ENCODE peak calls at places on chromosomes 3 and 15, in four cellular contexts. P is HCT116, I is Peyer's patch, N is suprapubic skin. L is an unnamed sample.

GRCh38 chr15:90192961-90193786 is 8.0 kb upstream of the SEMA4B start:
- DNase-seq in P (no peak), N (no peak), I (no peak), L (peak; percentile 66)

GRCh38 chr15:29656636-29657475 is 165.4 kb downstream of the TJP1 start:
- DNase-seq in I (no peak), P (peak; percentile 74), N (peak; percentile 35), L (no peak)

GRCh38 chr3:121989943-121990342 is 32.1 kb downstream of the ILDR1 start:
- DNase-seq in I (no peak), P (no peak), N (no peak), L (no peak)

GRCh38 chr3:138439646-138440045 is 5.2 kb downstream of the ESYT3 start:
- DNase-seq in I (no peak), P (no peak), N (no peak), L (no peak)

GRCh38 chr15:63221346-63221745 is 31.9 kb downstream of the RAB8B start:
- DNase-seq in N (no peak), I (no peak), P (no peak), L (no peak)

GRCh38 chr3:128875556-128876120 is 3.8 kb upstream of the ACAD9 start:
- DNase-seq in I (peak; percentile 27), N (no peak), P (no peak), L (peak; percentile 78)

GRCh38 chr3:12948371-12948770 is 107.0 kb upstream of the RPL32 start:
- DNase-seq in N (no peak), I (no peak), P (no peak), L (no peak)

GRCh38 chr15:90101130-90101968 is 919 bp downstream of the IDH2 start:
- DNase-seq in N (no peak), P (no peak), I (peak; percentile 59), L (peak; percentile 91)

GRCh38 chr15:82183121-82184031 is 79.2 kb downstream of the EFL1 start:
- DNase-seq in N (no peak), I (no peak), P (no peak), L (no peak)

GRCh38 chr15:55221090-55222011 is 24.6 kb upstream of the RSL24D1 start:
- DNase-seq in I (no peak), P (no peak), N (no peak), L (no peak)

GRCh38 chr3:89606151-89606550 is 498.7 kb downstream of the EPHA3 start:
- DNase-seq in I (no peak), N (no peak), P (no peak), L (no peak)

GRCh38 chr3:173066044-173066679 is 74.9 kb downstream of the SPATA16 start:
- DNase-seq in I (no peak), P (no peak), N (no peak), L (no peak)

GRCh38 chr15:74202461-74203401 is at the start of gene STRA6:
- DNase-seq in P (no peak), N (no peak), I (no peak), L (no peak)
- TF ChIP-seq POLR2A in P (peak; percentile 26), N (no peak), I (no peak), L (no peak)

GRCh38 chr15:74778599-74778970 is 3.3 kb upstream of the CSK start:
- DNase-seq in N (no peak), I (no peak), P (no peak), L (no peak)

GRCh38 chr15:74775132-74775562 is 6.7 kb upstream of the CSK start:
- DNase-seq in N (no peak), P (no peak), I (peak; percentile 75), L (peak; percentile 77)

GRCh38 chr15:74777769-74778598 is 3.9 kb upstream of the CSK start:
- DNase-seq in I (no peak), N (no peak), P (no peak), L (peak; percentile 79)

GRCh38 chr15:74775894-74776293 is 6.0 kb upstream of the CSK start:
- DNase-seq in P (no peak), N (no peak), I (no peak), L (no peak)

DNA sequence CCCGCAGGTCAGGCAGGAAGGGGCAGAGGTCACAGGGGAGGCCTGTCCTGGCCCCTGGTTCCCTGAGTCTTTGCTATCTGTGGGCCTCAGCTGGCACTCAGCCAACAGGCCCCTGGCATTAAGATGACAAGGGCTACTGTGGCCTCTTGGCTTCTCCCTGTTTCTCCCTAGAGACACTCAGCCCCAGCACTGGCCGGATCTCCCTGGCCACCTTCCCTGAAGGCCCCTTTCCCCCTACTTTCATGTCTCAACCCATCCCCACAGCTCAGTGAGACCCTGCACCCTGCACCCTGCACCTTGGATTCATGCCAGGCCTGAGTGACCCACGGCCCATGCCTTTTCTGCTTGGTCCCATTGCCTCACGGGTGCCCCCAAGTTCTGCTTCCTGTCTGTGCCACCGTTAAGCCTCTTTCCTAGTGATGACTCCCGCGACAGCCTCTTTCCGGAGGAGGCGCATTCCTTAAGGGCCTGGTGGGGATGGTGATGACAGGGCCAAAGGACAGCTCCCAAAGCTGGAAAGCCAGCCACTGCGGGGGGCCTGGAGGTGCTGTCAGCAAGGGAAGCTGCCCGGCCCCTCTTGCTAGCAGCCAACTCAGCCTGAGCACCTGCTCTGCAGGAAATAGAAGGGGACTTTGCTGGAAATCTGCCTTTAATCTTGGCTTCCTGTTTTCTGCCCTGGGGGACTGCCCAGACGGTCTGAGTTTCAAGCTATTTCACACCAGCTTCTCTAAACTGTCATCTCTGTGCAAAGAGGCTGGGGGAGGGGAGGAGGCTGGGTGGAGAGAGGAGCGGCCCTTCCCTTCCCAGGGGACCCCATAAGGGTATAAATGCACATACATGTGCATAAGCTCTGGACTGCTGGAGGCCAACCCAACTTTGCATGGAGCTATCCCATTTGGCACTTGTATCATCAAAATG is 4.8 kb upstream of the CSK start:
- DNase-seq in I (peak; percentile 84), P (no peak), N (no peak), L (peak; percentile 90)
- TF ChIP-seq POLR2A in I (no peak), P (no peak), N (no peak), L (no peak)

DNA sequence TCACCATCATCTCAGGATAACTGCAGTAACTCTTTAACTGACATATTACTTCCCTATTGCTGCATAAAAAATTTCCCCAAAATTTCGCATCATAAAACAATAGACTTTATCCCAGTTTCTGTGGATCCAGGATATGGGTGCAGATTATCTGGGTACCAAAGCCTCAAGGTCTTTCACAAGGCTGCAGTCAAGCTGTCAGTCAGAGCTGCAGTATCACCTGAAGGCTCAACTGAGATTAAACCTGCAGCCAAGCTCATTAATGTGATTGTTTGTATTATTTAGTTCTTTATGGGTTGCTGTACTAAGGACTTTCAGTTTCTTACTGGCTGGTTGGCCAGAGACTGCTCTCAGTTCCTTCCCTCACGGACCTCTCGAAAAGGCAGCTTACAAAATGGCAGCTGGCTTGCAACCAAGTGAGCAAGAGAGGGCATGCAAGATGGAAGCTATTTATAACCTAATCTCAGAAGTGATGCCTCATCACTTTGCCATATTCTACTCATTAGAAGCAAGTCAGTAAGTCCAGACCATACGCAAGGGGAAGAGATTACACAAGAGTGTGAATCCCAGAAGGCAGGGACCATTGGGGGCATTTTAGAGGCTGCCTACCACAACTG is 54.9 kb downstream of the DCUN1D1 start:
- DNase-seq in P (no peak), N (no peak), I (no peak), L (no peak)
- TF ChIP-seq POLR2A in P (no peak), N (no peak), I (no peak), L (no peak)

DNA sequence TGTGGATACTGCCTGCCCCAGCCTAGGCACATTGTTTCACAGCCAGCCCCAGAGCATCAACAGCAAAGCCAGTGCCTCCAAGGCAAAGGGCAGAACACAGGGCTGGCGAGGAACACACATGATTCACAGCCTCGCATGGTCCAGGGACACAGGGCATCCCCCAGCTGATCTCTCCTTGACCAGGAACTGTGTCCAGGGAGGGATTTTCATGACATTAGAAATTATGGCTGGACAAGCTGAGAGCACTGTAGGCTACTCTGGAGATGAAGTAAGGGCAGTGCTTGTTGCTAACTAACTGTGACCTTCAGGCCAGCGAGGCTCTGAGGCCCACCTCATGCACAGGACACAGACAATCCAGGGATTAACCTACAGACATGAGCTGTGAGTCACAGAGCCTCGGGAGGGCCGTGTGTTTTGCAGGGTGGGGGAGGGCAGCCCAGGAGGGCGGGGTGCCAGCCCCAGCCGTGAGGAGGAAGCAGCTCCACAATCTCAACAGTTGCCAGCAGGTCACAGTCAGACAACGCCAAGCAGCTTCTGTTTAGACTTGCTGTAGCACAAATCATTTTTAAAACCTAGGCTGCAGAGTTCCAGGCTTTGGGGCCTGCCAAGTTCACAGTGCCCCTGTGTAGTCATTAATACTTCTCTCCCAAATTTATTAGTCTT is 114.9 kb downstream of the ETFA start:
- DNase-seq in N (peak; percentile 83), P (peak; percentile 36), I (peak; percentile 28), L (peak; percentile 65)
- TF ChIP-seq POLR2A in N (no peak), P (no peak), I (no peak), L (no peak)

GRCh38 chr15:79002631-79003030 is 57.8 kb upstream of the CTSH start:
- DNase-seq in I (no peak), N (no peak), P (no peak), L (no peak)

GRCh38 chr15:79003301-79003700 is 58.5 kb upstream of the CTSH start:
- DNase-seq in I (no peak), P (no peak), N (no peak), L (no peak)

GRCh38 chr15:79006071-79006470 is 61.2 kb upstream of the CTSH start:
- DNase-seq in N (no peak), P (no peak), I (no peak), L (no peak)

GRCh38 chr15:79003896-79004295 is 59.0 kb upstream of the CTSH start:
- DNase-seq in P (no peak), N (no peak), I (no peak), L (no peak)

GRCh38 chr15:79004336-79004735 is 59.5 kb upstream of the CTSH start:
- DNase-seq in I (peak; percentile 73), P (peak; percentile 48), N (no peak), L (no peak)
- TF ChIP-seq POLR2A in I (no peak), P (no peak), N (no peak), L (no peak)

GRCh38 chr15:99103279-99103678 is 1.6 kb upstream of the SYNM start:
- DNase-seq in I (no peak), N (no peak), P (no peak), L (peak; percentile 56)

GRCh38 chr15:99106417-99107220 is 1.7 kb downstream of the SYNM start:
- DNase-seq in N (peak; percentile 74), P (no peak), I (no peak), L (peak; percentile 53)

GRCh38 chr15:99105516-99106341 is 849 bp downstream of the SYNM start:
- DNase-seq in P (no peak), I (no peak), N (peak; percentile 79), L (peak; percentile 82)

GRCh38 chr15:99102332-99103235 is 2.3 kb upstream of the SYNM start:
- DNase-seq in P (no peak), N (no peak), I (no peak), L (peak; percentile 66)

GRCh38 chr15:99104788-99105515 is at the start of gene SYNM:
- DNase-seq in P (peak; percentile 77), N (peak; percentile 75), I (no peak), L (peak; percentile 86)
- TF ChIP-seq POLR2A in P (peak; percentile 29), N (no peak), I (no peak), L (no peak)